ENCODE peak calls at places on chromosomes 16 and 17, in four cellular contexts. One of them, this sample, is unnamed.

GRCh38 chr17:75087558-75088453 is at the start of gene SLC16A5:
- DNase-seq in HCEC 1CT: peak
- DNase-seq in Right ventricle myocardium superior: peak
- DNase-seq in AG09309: no peak
- DNase-seq in this sample: peak

GRCh38 chr17:75921596-75921995 is 16.9 kb upstream of the MRPL38 start:
- DNase-seq in HCEC 1CT: no peak
- DNase-seq in Right ventricle myocardium superior: no peak
- DNase-seq in AG09309: no peak
- DNase-seq in this sample: no peak

GRCh38 chr16:68146583-68146982 is 61.4 kb downstream of the NFATC3 start:
- DNase-seq in HCEC 1CT: peak
- DNase-seq in Right ventricle myocardium superior: no peak
- DNase-seq in AG09309: no peak
- DNase-seq in this sample: no peak

GRCh38 chr17:40490289-40490853 is 11.1 kb downstream of the TNS4 start:
- DNase-seq in Right ventricle myocardium superior: peak
- DNase-seq in AG09309: peak
- DNase-seq in HCEC 1CT: peak
- DNase-seq in this sample: no peak

GRCh38 chr17:54992797-54993639 is 24.5 kb downstream of the STXBP4 start:
- DNase-seq in HCEC 1CT: peak
- DNase-seq in AG09309: peak
- DNase-seq in Right ventricle myocardium superior: no peak
- DNase-seq in this sample: peak

GRCh38 chr16:4385789-4386451 is 14.3 kb downstream of the VASN start:
- DNase-seq in AG09309: no peak
- DNase-seq in HCEC 1CT: no peak
- DNase-seq in Right ventricle myocardium superior: no peak
- DNase-seq in this sample: no peak

GRCh38 chr17:29138991-29139682 is 41.1 kb downstream of the MYO18A start:
- DNase-seq in AG09309: no peak
- DNase-seq in HCEC 1CT: no peak
- DNase-seq in Right ventricle myocardium superior: peak
- DNase-seq in this sample: no peak

GRCh38 chr16:57643166-57643813 is 14.9 kb downstream of the ADGRG1 start:
- DNase-seq in AG09309: peak
- DNase-seq in Right ventricle myocardium superior: no peak
- DNase-seq in HCEC 1CT: no peak
- DNase-seq in this sample: peak

GRCh38 chr17:47204722-47205418 is 4.3 kb upstream of the MYL4 start:
- DNase-seq in Right ventricle myocardium superior: no peak
- DNase-seq in HCEC 1CT: peak
- DNase-seq in AG09309: no peak
- DNase-seq in this sample: peak

GRCh38 chr17:82058230-82058854 is 6.6 kb downstream of the GPS1 start:
- DNase-seq in AG09309: no peak
- DNase-seq in Right ventricle myocardium superior: no peak
- DNase-seq in HCEC 1CT: no peak
- DNase-seq in this sample: no peak

GRCh38 chr17:32936157-32936893 is 8.4 kb downstream of the TMEM98 start:
- DNase-seq in Right ventricle myocardium superior: no peak
- DNase-seq in HCEC 1CT: no peak
- DNase-seq in AG09309: no peak
- DNase-seq in this sample: no peak

GRCh38 chr16:60452646-60453045 is 1583.6 kb downstream of the CDH8 start:
- DNase-seq in HCEC 1CT: no peak
- DNase-seq in AG09309: no peak
- DNase-seq in Right ventricle myocardium superior: no peak
- DNase-seq in this sample: no peak

GRCh38 chr17:76868669-76869208 is 535 bp downstream of the MGAT5B start:
- DNase-seq in Right ventricle myocardium superior: no peak
- DNase-seq in AG09309: no peak
- DNase-seq in HCEC 1CT: no peak
- DNase-seq in this sample: peak

GRCh38 chr16:48131201-48131600 is 24.6 kb downstream of the ABCC12 start:
- DNase-seq in HCEC 1CT: no peak
- DNase-seq in Right ventricle myocardium superior: no peak
- DNase-seq in AG09309: no peak
- DNase-seq in this sample: no peak

GRCh38 chr17:2844386-2844785 is 48.1 kb downstream of the RAP1GAP2 start:
- DNase-seq in AG09309: no peak
- DNase-seq in HCEC 1CT: no peak
- DNase-seq in Right ventricle myocardium superior: no peak
- DNase-seq in this sample: no peak

GRCh38 chr17:55444471-55445441 is 23.1 kb upstream of the MMD start:
- DNase-seq in AG09309: no peak
- DNase-seq in Right ventricle myocardium superior: no peak
- DNase-seq in HCEC 1CT: peak
- DNase-seq in this sample: peak

GRCh38 chr17:62653831-62654829 is 26.7 kb downstream of the MRC2 start:
- DNase-seq in AG09309: no peak
- DNase-seq in Right ventricle myocardium superior: peak
- DNase-seq in HCEC 1CT: peak
- DNase-seq in this sample: peak

GRCh38 chr17:5745091-5745820 is 160.9 kb upstream of the NLRP1 start:
- DNase-seq in Right ventricle myocardium superior: no peak
- DNase-seq in HCEC 1CT: no peak
- DNase-seq in AG09309: no peak
- DNase-seq in this sample: no peak

GRCh38 chr17:18362509-18363020 is 785 bp downstream of the SHMT1 start:
- DNase-seq in AG09309: no peak
- DNase-seq in Right ventricle myocardium superior: peak
- DNase-seq in HCEC 1CT: peak
- DNase-seq in this sample: peak

GRCh38 chr17:13806023-13806553 is 204.4 kb upstream of the HS3ST3A1 start:
- DNase-seq in AG09309: no peak
- DNase-seq in HCEC 1CT: no peak
- DNase-seq in Right ventricle myocardium superior: no peak
- DNase-seq in this sample: no peak

GRCh38 chr17:17565471-17566365 is 25.8 kb downstream of the PEMT start:
- DNase-seq in AG09309: no peak
- DNase-seq in HCEC 1CT: no peak
- DNase-seq in Right ventricle myocardium superior: peak
- DNase-seq in this sample: no peak

GRCh38 chr17:44086364-44087311 is 16.1 kb downstream of the G6PC3 start:
- DNase-seq in HCEC 1CT: peak
- DNase-seq in Right ventricle myocardium superior: no peak
- DNase-seq in AG09309: peak
- DNase-seq in this sample: peak

GRCh38 chr16:89581861-89582563 is 6.5 kb downstream of the CPNE7 start:
- DNase-seq in Right ventricle myocardium superior: no peak
- DNase-seq in AG09309: no peak
- DNase-seq in HCEC 1CT: peak
- DNase-seq in this sample: peak

GRCh38 chr17:38885728-38886642 is 16.1 kb downstream of the LASP1 start:
- DNase-seq in HCEC 1CT: no peak
- DNase-seq in AG09309: no peak
- DNase-seq in Right ventricle myocardium superior: no peak
- DNase-seq in this sample: no peak

GRCh38 chr17:7445011-7445927 is at the start of gene CHRNB1:
- DNase-seq in HCEC 1CT: peak
- DNase-seq in AG09309: no peak
- DNase-seq in Right ventricle myocardium superior: peak
- DNase-seq in this sample: peak